ENCODE peak calls at places on chromosomes 11 and 22, in five cellular contexts. E is GM12878, P is H1, X is K562, F is HepG2. W is an unnamed sample.

GRCh38 chr11:65766535-65766934 is 14.2 kb downstream of the AP5B1 start:
- DNase-seq in E (no peak), P (no peak), F (no peak), X (no peak), W (no peak)

GRCh38 chr22:20522828-20523117 is 15.4 kb downstream of the MED15 start:
- DNase-seq in X (no peak), E (no peak), F (no peak), P (no peak), W (no peak)

GRCh38 chr11:71332046-71332445 is 79.7 kb upstream of the SHANK2 start:
- DNase-seq in E (no peak), X (no peak), F (no peak), P (no peak), W (no peak)

GRCh38 chr11:117900720-117901440 is 24.4 kb upstream of the FXYD6 start:
- DNase-seq in F (no peak), E (no peak), X (no peak), P (no peak), W (no peak)

GRCh38 chr22:50270302-50271010 is at the start of gene MAPK11:
- DNase-seq in X (peak), P (peak), E (no peak), F (peak), W (peak)

GRCh38 chr22:22711532-22711913 is 67.1 kb downstream of the GGTLC2 start:
- DNase-seq in F (no peak), X (no peak), E (no peak), P (no peak), W (no peak)

GRCh38 chr11:130763087-130763980 is 152.9 kb downstream of the SNX19 start:
- DNase-seq in F (no peak), E (no peak), X (no peak), P (no peak), W (no peak)

GRCh38 chr22:22014285-22014659 is 31.7 kb upstream of the TOP3B start:
- DNase-seq in P (no peak), X (no peak), F (no peak), E (no peak), W (no peak)

GRCh38 chr11:122556605-122557004 is 98.9 kb upstream of the UBASH3B start:
- DNase-seq in P (peak), X (no peak), F (no peak), E (no peak), W (no peak)

GRCh38 chr11:108871152-108871551 is 206.3 kb downstream of the DDX10 start:
- DNase-seq in F (peak), X (no peak), P (no peak), E (no peak), W (no peak)

GRCh38 chr11:112166561-112166960 is 611 bp upstream of the TEX12 start:
- DNase-seq in P (no peak), E (no peak), X (no peak), F (peak), W (no peak)

GRCh38 chr11:95592455-95592854 is 197.1 kb downstream of the FAM76B start:
- DNase-seq in F (no peak), P (peak), X (no peak), E (no peak), W (no peak)

GRCh38 chr11:12537778-12538401 is 136.3 kb upstream of the TEAD1 start:
- DNase-seq in F (no peak), E (no peak), P (no peak), X (no peak), W (no peak)

GRCh38 chr11:9351321-9351881 is 33.1 kb upstream of the IPO7 start:
- DNase-seq in P (no peak), E (no peak), X (no peak), F (no peak), W (no peak)

GRCh38 chr22:33018232-33018864 is 39.8 kb downstream of the SYN3 start:
- DNase-seq in F (peak), E (peak), P (peak), X (peak), W (peak)

GRCh38 chr22:29992341-29993275 is 87.7 kb upstream of the HORMAD2 start:
- DNase-seq in P (no peak), F (peak), X (no peak), E (no peak), W (no peak)

GRCh38 chr11:126491092-126491491 is 135.6 kb downstream of the ST3GAL4 start:
- DNase-seq in X (no peak), P (no peak), F (no peak), E (no peak), W (no peak)

GRCh38 chr11:94183251-94183885 is 54.7 kb downstream of the PANX1 start:
- DNase-seq in F (no peak), P (no peak), X (no peak), E (no peak), W (no peak)

GRCh38 chr11:10648896-10649295 is 44.7 kb downstream of the IRAG1 start:
- DNase-seq in P (no peak), X (no peak), F (no peak), E (no peak), W (no peak)

GRCh38 chr11:3166268-3167142 is 1.4 kb upstream of the OSBPL5 start:
- DNase-seq in F (no peak), E (no peak), X (no peak), P (no peak), W (no peak)

GRCh38 chr11:34105079-34105956 is at the start of gene NAT10:
- DNase-seq in F (peak), X (peak), E (peak), P (peak), W (peak)

GRCh38 chr11:126443120-126443519 is 87.6 kb downstream of the ST3GAL4 start:
- DNase-seq in F (no peak), X (no peak), E (no peak), P (no peak), W (no peak)

GRCh38 chr22:19880786-19881569 is 26.3 kb upstream of the GNB1L start:
- DNase-seq in P (peak), F (peak), X (peak), E (no peak), W (peak)

GRCh38 chr11:71484248-71485062 is 31.5 kb downstream of the NADSYN1 start:
- DNase-seq in E (no peak), X (no peak), F (no peak), P (no peak), W (no peak)

GRCh38 chr11:115916596-115916995 is 412.4 kb upstream of the CADM1 start:
- DNase-seq in P (no peak), F (no peak), X (no peak), E (no peak), W (no peak)

GRCh38 chr22:32731372-32731771 is 70.1 kb upstream of the TIMP3 start:
- DNase-seq in E (no peak), X (no peak), F (no peak), P (no peak), W (no peak)

GRCh38 chr11:19419813-19420212 is 179.1 kb upstream of the E2F8 start:
- DNase-seq in F (no peak), P (no peak), X (no peak), E (no peak), W (peak)

GRCh38 chr22:46046299-46046685 is 69.3 kb upstream of the WNT7B start:
- DNase-seq in P (no peak), F (no peak), X (no peak), E (no peak), W (no peak)

GRCh38 chr11:114553642-114554041 is 6.0 kb downstream of the NXPE1 start:
- DNase-seq in F (no peak), E (no peak), X (no peak), P (no peak), W (no peak)

GRCh38 chr22:27107824-27108223 is 450.4 kb downstream of the MIAT start:
- DNase-seq in P (no peak), F (peak), X (no peak), E (no peak), W (peak)

GRCh38 chr11:118615282-118615979 is 8.0 kb downstream of the PHLDB1 start:
- DNase-seq in E (no peak), P (peak), X (no peak), F (peak), W (no peak)

GRCh38 chr11:100682247-100682969 is 4.7 kb upstream of the ARHGAP42 start:
- DNase-seq in E (no peak), P (no peak), X (no peak), F (no peak), W (no peak)

GRCh38 chr11:75346912-75347647 is 4.4 kb downstream of the ARRB1 start:
- DNase-seq in P (no peak), X (no peak), E (no peak), F (no peak), W (no peak)

GRCh38 chr22:45777046-45777851 is 105.6 kb downstream of the ATXN10 start:
- DNase-seq in P (no peak), F (no peak), X (no peak), E (no peak), W (peak)

GRCh38 chr11:88398372-88399140 is 61.0 kb upstream of the CTSC start:
- DNase-seq in E (no peak), X (no peak), F (peak), P (no peak), W (peak)

GRCh38 chr22:30868663-30869385 is 99.8 kb downstream of the MORC2 start:
- DNase-seq in X (no peak), F (no peak), E (no peak), P (no peak), W (no peak)

GRCh38 chr22:37187891-37188761 is at the start of gene C1QTNF6:
- DNase-seq in P (peak), X (no peak), E (no peak), F (no peak), W (peak)

GRCh38 chr22:44759430-44760310 is 7.3 kb downstream of the ARHGAP8 start:
- DNase-seq in X (no peak), F (no peak), P (no peak), E (no peak), W (no peak)

DNA sequence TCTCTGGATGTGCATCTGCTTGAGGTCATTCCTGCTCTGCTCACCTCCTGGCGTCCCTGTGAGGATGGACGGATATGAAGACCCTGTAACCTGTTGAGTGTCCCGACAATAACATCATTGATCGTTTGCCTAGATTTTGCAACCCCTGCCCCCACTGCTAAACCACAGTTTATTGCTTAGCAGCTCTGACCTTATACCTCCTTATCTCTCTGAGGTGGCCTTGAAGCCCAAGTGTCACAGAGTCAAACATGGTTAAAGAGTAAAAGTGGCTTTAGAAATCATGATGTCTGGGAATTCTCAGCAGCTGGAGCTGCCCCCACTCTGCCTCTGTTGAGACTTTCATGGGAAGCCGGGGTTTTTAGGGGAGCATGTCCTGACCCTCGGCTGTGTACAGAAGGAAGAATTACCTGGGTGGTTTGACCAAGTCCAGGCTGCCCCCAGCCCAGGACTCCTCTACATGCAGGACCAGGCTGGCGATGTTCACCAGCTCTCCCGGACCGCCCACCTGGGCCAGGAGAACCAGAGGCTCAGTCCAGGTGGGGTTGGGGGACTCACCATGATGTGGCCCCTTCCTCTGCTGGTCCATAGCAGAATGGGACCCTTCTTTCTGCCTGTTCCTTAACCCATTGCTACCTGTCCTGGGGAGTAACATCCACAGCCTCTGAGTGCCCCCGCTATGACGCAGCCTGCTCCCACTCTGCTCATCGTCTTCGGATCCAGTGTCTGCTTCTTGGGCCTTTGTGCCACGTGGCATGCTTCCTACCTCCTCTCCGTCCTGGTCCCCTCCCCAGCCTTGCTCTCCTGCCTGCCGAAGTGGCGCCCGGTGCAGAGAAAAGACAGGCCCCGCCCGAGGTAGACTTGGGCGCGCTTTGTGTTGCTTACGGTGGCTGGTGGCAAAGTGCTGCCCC is 33.4 kb upstream of the FTH1 start:
- DNase-seq in E (no peak), F (peak), X (no peak), P (no peak), W (no peak)
- TF ChIP-seq HDAC2 in E (no peak), F (peak), X (no peak), P (no peak), W (no peak)

GRCh38 chr22:38299001-38299651 is 18.1 kb downstream of the CSNK1E start:
- DNase-seq in E (no peak), X (no peak), P (no peak), F (no peak), W (no peak)
- TF ChIP-seq HDAC2 in E (no peak), X (no peak), P (no peak), F (no peak), W (no peak)

GRCh38 chr22:43345761-43346261 is 2.6 kb upstream of the SCUBE1 start:
- DNase-seq in X (peak), P (no peak), E (no peak), F (peak), W (peak)

GRCh38 chr22:43345356-43345755 is 2.2 kb upstream of the SCUBE1 start:
- DNase-seq in E (no peak), F (no peak), X (no peak), P (no peak), W (no peak)

GRCh38 chr22:43341565-43341964 is 1.6 kb downstream of the SCUBE1 start:
- DNase-seq in P (no peak), E (no peak), F (no peak), X (no peak), W (no peak)

GRCh38 chr22:43342347-43343261 is 568 bp downstream of the SCUBE1 start:
- DNase-seq in X (no peak), F (no peak), E (no peak), P (no peak), W (no peak)

GRCh38 chr22:43343262-43343988 is at the start of gene SCUBE1:
- DNase-seq in P (peak), E (no peak), F (no peak), X (peak), W (peak)
- TF ChIP-seq HDAC2 in P (no peak), E (no peak), F (no peak), X (no peak), W (no peak)

GRCh38 chr11:1198766-1199688 is 23.8 kb upstream of the MUC5B start:
- DNase-seq in F (no peak), X (no peak), P (no peak), E (no peak), W (no peak)
- TF ChIP-seq HDAC2 in F (no peak), X (no peak), P (no peak), E (no peak), W (no peak)

GRCh38 chr11:123773959-123774358 is 19.6 kb upstream of the OR6X1 start:
- DNase-seq in F (no peak), P (no peak), E (no peak), X (no peak), W (no peak)
- TF ChIP-seq HDAC2 in F (no peak), P (no peak), E (no peak), X (no peak), W (no peak)